ENCODE peak calls at places on chromosomes 4 and X, in four cellular contexts. One of them, this sample, is unnamed.

GRCh38 chr4:79213040-79213439 is 112.8 kb downstream of the NAA11 start:
- DNase-seq in HEK293T: no peak
- DNase-seq in GM12878: no peak
- DNase-seq in HepG2: no peak
- DNase-seq in this sample: no peak

GRCh38 chr4:69984030-69984443 is 11.7 kb upstream of the STATH start:
- DNase-seq in HEK293T: peak; percentile 14
- DNase-seq in GM12878: no peak
- DNase-seq in HepG2: peak; percentile 79
- DNase-seq in this sample: no peak

GRCh38 chr4:39044947-39045734 is 12.9 kb upstream of the TMEM156 start:
- DNase-seq in HEK293T: peak; percentile 31
- DNase-seq in GM12878: no peak
- DNase-seq in HepG2: no peak
- DNase-seq in this sample: peak; percentile 77

GRCh38 chr4:16082424-16083216 is 1.2 kb downstream of the PROM1 start:
- DNase-seq in HEK293T: peak; percentile 15
- DNase-seq in GM12878: no peak
- DNase-seq in HepG2: peak; percentile 39
- DNase-seq in this sample: no peak

GRCh38 chr4:113684534-113685091 is 76.9 kb downstream of the CAMK2D start:
- DNase-seq in HEK293T: peak; percentile 49
- DNase-seq in GM12878: no peak
- DNase-seq in HepG2: peak; percentile 85
- DNase-seq in this sample: no peak

GRCh38 chr4:86918539-86919072 is 16.2 kb upstream of the AFF1 start:
- DNase-seq in HEK293T: no peak
- DNase-seq in GM12878: no peak
- DNase-seq in HepG2: peak; percentile 54
- DNase-seq in this sample: no peak

GRCh38 chr4:30586850-30587249 is 133.3 kb upstream of the PCDH7 start:
- DNase-seq in HEK293T: no peak
- DNase-seq in GM12878: no peak
- DNase-seq in HepG2: no peak
- DNase-seq in this sample: no peak

GRCh38 chrX:20205927-20206708 is 60.6 kb downstream of the RPS6KA3 start:
- DNase-seq in HEK293T: no peak
- DNase-seq in GM12878: no peak
- DNase-seq in HepG2: no peak
- DNase-seq in this sample: no peak

GRCh38 chrX:57821703-57822375 is 88.4 kb downstream of the ZXDA start:
- DNase-seq in HEK293T: peak; percentile 34
- DNase-seq in GM12878: peak; percentile 13
- DNase-seq in HepG2: peak; percentile 43
- DNase-seq in this sample: peak; percentile 26

GRCh38 chrX:23380581-23380980 is 45.9 kb downstream of the PTCHD1 start:
- DNase-seq in HEK293T: no peak
- DNase-seq in GM12878: no peak
- DNase-seq in HepG2: no peak
- DNase-seq in this sample: no peak

GRCh38 chrX:134932528-134933217 is 58.1 kb upstream of the SMIM10 start:
- DNase-seq in HEK293T: no peak
- DNase-seq in GM12878: no peak
- DNase-seq in HepG2: peak; percentile 55
- DNase-seq in this sample: no peak

GRCh38 chr4:15653864-15654391 is 1.2 kb downstream of the FBXL5 start:
- DNase-seq in HEK293T: no peak
- DNase-seq in GM12878: no peak
- DNase-seq in HepG2: peak; percentile 31
- DNase-seq in this sample: peak; percentile 22

GRCh38 chr4:60020389-60020788 is 1179.7 kb upstream of the ADGRL3 start:
- DNase-seq in HEK293T: no peak
- DNase-seq in GM12878: no peak
- DNase-seq in HepG2: no peak
- DNase-seq in this sample: no peak

GRCh38 chr4:158938462-158939044 is 164.3 kb upstream of the RAPGEF2 start:
- DNase-seq in HEK293T: no peak
- DNase-seq in GM12878: no peak
- DNase-seq in HepG2: no peak
- DNase-seq in this sample: no peak

GRCh38 chr4:129335263-129335662 is 239.3 kb downstream of the C4orf33 start:
- DNase-seq in HEK293T: no peak
- DNase-seq in GM12878: no peak
- DNase-seq in HepG2: no peak
- DNase-seq in this sample: no peak

GRCh38 chrX:29044802-29045201 is 457.6 kb downstream of the IL1RAPL1 start:
- DNase-seq in HEK293T: no peak
- DNase-seq in GM12878: no peak
- DNase-seq in HepG2: no peak
- DNase-seq in this sample: no peak

GRCh38 chrX:3044671-3045070 is 3.4 kb downstream of the ARSF start:
- DNase-seq in HEK293T: no peak
- DNase-seq in GM12878: no peak
- DNase-seq in HepG2: no peak
- DNase-seq in this sample: no peak

GRCh38 chr4:148311493-148311892 is 130.7 kb downstream of the NR3C2 start:
- DNase-seq in HEK293T: no peak
- DNase-seq in GM12878: no peak
- DNase-seq in HepG2: no peak
- DNase-seq in this sample: no peak

GRCh38 chr4:89868261-89868660 is 26.4 kb upstream of the MMRN1 start:
- DNase-seq in HEK293T: no peak
- DNase-seq in GM12878: no peak
- DNase-seq in HepG2: no peak
- DNase-seq in this sample: no peak

GRCh38 chr4:7960790-7961655 is 21.4 kb upstream of the AFAP1 start:
- DNase-seq in HEK293T: no peak
- DNase-seq in GM12878: peak; percentile 56
- DNase-seq in HepG2: no peak
- DNase-seq in this sample: no peak

GRCh38 chrX:18465051-18465450 is 39.6 kb downstream of the CDKL5 start:
- DNase-seq in HEK293T: no peak
- DNase-seq in GM12878: no peak
- DNase-seq in HepG2: no peak
- DNase-seq in this sample: no peak

GRCh38 chr4:136438645-136439044 is 1093.6 kb downstream of the PCDH18 start:
- DNase-seq in HEK293T: no peak
- DNase-seq in GM12878: no peak
- DNase-seq in HepG2: no peak
- DNase-seq in this sample: no peak

GRCh38 chrX:124441971-124442370 is 95.6 kb downstream of the SH2D1A start:
- DNase-seq in HEK293T: no peak
- DNase-seq in GM12878: no peak
- DNase-seq in HepG2: no peak
- DNase-seq in this sample: peak; percentile 37

GRCh38 chr4:72318771-72319170 is 250.2 kb downstream of the ADAMTS3 start:
- DNase-seq in HEK293T: no peak
- DNase-seq in GM12878: no peak
- DNase-seq in HepG2: no peak
- DNase-seq in this sample: no peak

GRCh38 chr4:6324999-6325790 is 55.5 kb downstream of the WFS1 start:
- DNase-seq in HEK293T: no peak
- DNase-seq in GM12878: no peak
- DNase-seq in HepG2: no peak
- DNase-seq in this sample: no peak

GRCh38 chr4:149830823-149831222 is 15.2 kb upstream of the IQCM start:
- DNase-seq in HEK293T: no peak
- DNase-seq in GM12878: no peak
- DNase-seq in HepG2: no peak
- DNase-seq in this sample: no peak

GRCh38 chr4:110196871-110197420 is 1.5 kb downstream of the ELOVL6 start:
- DNase-seq in HEK293T: peak; percentile 38
- DNase-seq in GM12878: no peak
- DNase-seq in HepG2: no peak
- DNase-seq in this sample: no peak

GRCh38 chr4:138912714-138913340 is 102.8 kb upstream of the NOCT start:
- DNase-seq in HEK293T: no peak
- DNase-seq in GM12878: no peak
- DNase-seq in HepG2: no peak
- DNase-seq in this sample: no peak

GRCh38 chr4:176210579-176211296 is 15.4 kb upstream of the SPATA4 start:
- DNase-seq in HEK293T: no peak
- DNase-seq in GM12878: no peak
- DNase-seq in HepG2: no peak
- DNase-seq in this sample: no peak

GRCh38 chrX:128891554-128891953 is 631.7 kb downstream of the SMARCA1 start:
- DNase-seq in HEK293T: no peak
- DNase-seq in GM12878: no peak
- DNase-seq in HepG2: no peak
- DNase-seq in this sample: no peak

GRCh38 chr4:185143596-185143969 is 517 bp downstream of the SLC25A4 start:
- DNase-seq in HEK293T: peak; percentile 14
- DNase-seq in GM12878: no peak
- DNase-seq in HepG2: peak; percentile 22
- DNase-seq in this sample: peak; percentile 19
- TF ChIP-seq FOXK2 in HEK293T: no peak
- TF ChIP-seq FOXK2 in GM12878: no peak
- TF ChIP-seq FOXK2 in HepG2: no peak
- TF ChIP-seq FOXK2 in this sample: no peak

DNA sequence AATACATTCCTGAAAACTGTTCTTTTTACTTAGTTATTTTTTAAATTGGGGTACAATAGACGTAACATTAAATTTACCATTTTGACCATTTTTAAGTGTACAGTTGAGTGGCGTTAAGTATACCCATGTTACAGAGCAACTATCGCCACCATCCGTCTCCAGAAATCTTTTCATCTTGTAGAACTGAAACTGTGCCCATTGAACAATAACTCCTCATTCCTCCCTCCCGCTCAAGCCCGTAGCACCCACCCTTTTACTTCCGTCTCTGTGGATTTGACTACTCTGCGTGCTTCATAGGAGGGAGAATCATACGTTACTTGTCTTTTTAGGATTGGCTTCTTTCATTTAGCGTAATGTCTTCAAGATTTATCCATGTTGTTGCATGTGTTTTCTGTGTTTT is 55.3 kb downstream of the TMEM131L start:
- DNase-seq in HEK293T: no peak
- DNase-seq in GM12878: peak; percentile 57
- DNase-seq in HepG2: no peak
- DNase-seq in this sample: no peak
- TF ChIP-seq FOXK2 in HEK293T: no peak
- TF ChIP-seq FOXK2 in GM12878: no peak
- TF ChIP-seq FOXK2 in HepG2: no peak
- TF ChIP-seq FOXK2 in this sample: no peak

GRCh38 chr4:989722-990471 is 3.1 kb downstream of the IDUA start:
- DNase-seq in HEK293T: no peak
- DNase-seq in GM12878: no peak
- DNase-seq in HepG2: no peak
- DNase-seq in this sample: no peak

GRCh38 chr4:992297-993110 is 700 bp downstream of the SLC26A1 start:
- DNase-seq in HEK293T: no peak
- DNase-seq in GM12878: no peak
- DNase-seq in HepG2: peak; percentile 98
- DNase-seq in this sample: peak; percentile 70

GRCh38 chr4:993111-994029 is at the start of gene SLC26A1:
- DNase-seq in HEK293T: no peak
- DNase-seq in GM12878: no peak
- DNase-seq in HepG2: peak; percentile 95
- DNase-seq in this sample: peak; percentile 67

GRCh38 chr4:990746-991367 is 2.3 kb downstream of the SLC26A1 start:
- DNase-seq in HEK293T: no peak
- DNase-seq in GM12878: no peak
- DNase-seq in HepG2: no peak
- DNase-seq in this sample: no peak

GRCh38 chr4:991451-992296 is 1.5 kb downstream of the SLC26A1 start:
- DNase-seq in HEK293T: no peak
- DNase-seq in GM12878: no peak
- DNase-seq in HepG2: no peak
- DNase-seq in this sample: no peak
- TF ChIP-seq FOXK2 in HEK293T: no peak
- TF ChIP-seq FOXK2 in GM12878: no peak
- TF ChIP-seq FOXK2 in HepG2: no peak
- TF ChIP-seq FOXK2 in this sample: no peak

GRCh38 chrX:27966955-27967354 is 14.3 kb downstream of the DCAF8L1 start:
- DNase-seq in HEK293T: no peak
- DNase-seq in GM12878: no peak
- DNase-seq in HepG2: no peak
- DNase-seq in this sample: no peak

GRCh38 chrX:27966492-27966891 is 14.8 kb downstream of the DCAF8L1 start:
- DNase-seq in HEK293T: no peak
- DNase-seq in GM12878: no peak
- DNase-seq in HepG2: no peak
- DNase-seq in this sample: no peak

GRCh38 chrX:27964432-27964831 is 16.8 kb downstream of the DCAF8L1 start:
- DNase-seq in HEK293T: no peak
- DNase-seq in GM12878: no peak
- DNase-seq in HepG2: no peak
- DNase-seq in this sample: no peak

DNA sequence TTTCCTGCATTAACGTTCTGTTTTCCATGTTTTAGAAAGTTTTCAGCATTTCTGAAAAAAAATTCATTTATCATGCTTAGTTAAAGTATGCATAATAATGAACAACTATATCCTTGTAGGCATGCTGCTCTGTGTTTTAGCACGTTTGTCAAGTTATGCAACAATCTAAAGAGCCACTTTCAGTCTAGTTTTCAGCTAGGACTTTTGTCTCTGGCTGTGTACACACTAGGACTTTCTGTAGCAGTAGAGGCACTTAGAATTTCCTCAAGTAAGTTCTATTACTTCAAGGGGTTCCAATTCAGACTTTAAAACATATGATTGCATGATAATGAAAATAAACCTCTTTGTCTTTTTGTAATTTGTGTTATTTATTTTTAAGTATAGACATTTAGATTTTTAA is 12.4 kb downstream of the DCAF8L1 start:
- DNase-seq in HEK293T: no peak
- DNase-seq in GM12878: no peak
- DNase-seq in HepG2: no peak
- DNase-seq in this sample: no peak
- TF ChIP-seq FOXK2 in HEK293T: no peak
- TF ChIP-seq FOXK2 in GM12878: no peak
- TF ChIP-seq FOXK2 in HepG2: no peak
- TF ChIP-seq FOXK2 in this sample: no peak

DNA sequence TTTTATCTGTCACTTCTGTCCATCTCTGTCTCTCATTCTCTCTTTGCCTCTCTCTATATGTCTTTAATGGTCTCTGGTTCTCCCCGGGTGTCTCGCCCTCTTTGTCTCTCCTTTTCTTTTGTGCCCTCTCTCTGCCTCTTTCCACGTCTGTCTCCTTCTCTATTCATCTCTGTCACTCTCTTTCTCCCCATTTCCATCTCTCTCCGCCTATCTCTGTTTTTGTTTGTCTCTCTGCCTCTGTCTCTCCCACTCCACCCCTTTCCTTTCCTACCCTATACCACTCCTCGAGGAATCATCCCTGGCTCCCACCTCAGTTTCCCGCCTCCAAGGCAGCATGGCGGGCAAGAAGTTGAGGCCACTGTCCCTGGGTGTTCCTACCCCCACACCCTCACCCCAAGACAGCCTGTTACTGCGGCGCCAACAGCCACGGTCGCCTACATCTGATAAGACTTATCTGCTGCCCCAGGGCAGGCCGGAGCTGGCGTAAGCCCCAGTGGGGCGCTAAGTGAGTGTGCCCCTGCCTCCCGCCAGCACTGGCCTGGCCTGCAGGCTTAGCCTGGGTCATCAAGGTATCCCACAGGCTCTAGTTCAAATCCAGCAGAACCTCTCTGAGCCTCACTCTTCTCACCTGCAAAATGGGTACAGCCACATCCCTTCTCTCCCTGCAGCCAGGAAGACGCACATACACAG is 720 bp upstream of the GATA1 start:
- DNase-seq in HEK293T: no peak
- DNase-seq in GM12878: no peak
- DNase-seq in HepG2: no peak
- DNase-seq in this sample: peak; percentile 77
- TF ChIP-seq FOXK2 in HEK293T: no peak
- TF ChIP-seq FOXK2 in GM12878: no peak
- TF ChIP-seq FOXK2 in HepG2: no peak
- TF ChIP-seq FOXK2 in this sample: no peak